ENCODE peak calls at places on chromosomes 1 and 21, in five cellular contexts. N is psoas muscle; Y is left ventricle myocardium inferior; S is central memory CD4-positive, alpha-beta T cell; U is heart left ventricle. M is an unnamed sample.
A peak's percentile ranks its signal among the peaks of the same experiment; 100 is the strongest.

GRCh38 chr1:17673335-17674075 is 81.6 kb upstream of the ACTL8 start:
- DNase-seq in N (no peak), Y (no peak), S (no peak), U (no peak), M (no peak)

GRCh38 chr1:181936768-181937581 is 124.5 kb downstream of the ZNF648 start:
- DNase-seq in N (no peak), Y (no peak), S (peak; percentile 17), U (no peak), M (no peak)

GRCh38 chr21:33849839-33850238 is 65.8 kb downstream of the ATP5PO start:
- DNase-seq in N (no peak), Y (no peak), S (no peak), U (no peak), M (no peak)

GRCh38 chr1:27981146-27981545 is 21.4 kb downstream of the XKR8 start:
- DNase-seq in N (no peak), Y (no peak), S (no peak), U (no peak), M (no peak)

GRCh38 chr21:42437786-42438185 is 34.1 kb downstream of the UBASH3A start:
- DNase-seq in N (no peak), Y (no peak), S (no peak), U (no peak), M (no peak)

GRCh38 chr1:81606656-81607055 is 194.1 kb upstream of the ADGRL2 start:
- DNase-seq in N (no peak), Y (no peak), S (no peak), U (no peak), M (no peak)

GRCh38 chr1:220791287-220791686 is 4.6 kb downstream of the MTARC1 start:
- DNase-seq in N (no peak), Y (no peak), S (no peak), U (no peak), M (no peak)

GRCh38 chr1:53698381-53698980 is 40.5 kb downstream of the GLIS1 start:
- DNase-seq in N (no peak), Y (no peak), S (no peak), U (no peak), M (no peak)

GRCh38 chr1:10195570-10195969 is 14.8 kb upstream of the KIF1B start:
- DNase-seq in N (no peak), Y (no peak), S (no peak), U (no peak), M (no peak)

GRCh38 chr1:62687421-62687902 is 724 bp downstream of the DOCK7 start:
- DNase-seq in N (peak; percentile 48), Y (peak; percentile 32), S (peak; percentile 17), U (peak; percentile 32), M (no peak)

GRCh38 chr1:199041173-199041914 is 402.5 kb downstream of the PTPRC start:
- DNase-seq in N (no peak), Y (no peak), S (peak; percentile 12), U (no peak), M (no peak)

GRCh38 chr1:201781447-201781846 is 47.5 kb upstream of the IPO9 start:
- DNase-seq in N (no peak), Y (no peak), S (no peak), U (no peak), M (no peak)

GRCh38 chr1:64073705-64074104 is 129.7 kb upstream of the UBE2U start:
- DNase-seq in N (no peak), Y (no peak), S (no peak), U (no peak), M (no peak)

GRCh38 chr1:152148051-152148450 is 11.0 kb downstream of the RPTN start:
- DNase-seq in N (no peak), Y (no peak), S (no peak), U (no peak), M (no peak)

GRCh38 chr21:33843216-33843615 is 72.4 kb downstream of the ATP5PO start:
- DNase-seq in N (peak; percentile 65), Y (no peak), S (no peak), U (no peak), M (no peak)

GRCh38 chr1:31576201-31576669 is at the start of gene TINAGL1:
- DNase-seq in N (no peak), Y (peak; percentile 80), S (no peak), U (peak; percentile 87), M (no peak)

GRCh38 chr1:48873944-48874343 is 97.3 kb upstream of the BEND5 start:
- DNase-seq in N (no peak), Y (no peak), S (no peak), U (no peak), M (no peak)

GRCh38 chr1:151494741-151495281 is 16.4 kb upstream of the CGN start:
- DNase-seq in N (no peak), Y (no peak), S (no peak), U (no peak), M (no peak)

GRCh38 chr1:90262791-90263190 is 267.9 kb downstream of the ZNF326 start:
- DNase-seq in N (no peak), Y (no peak), S (no peak), U (no peak), M (no peak)

GRCh38 chr1:231446138-231446537 is 24.1 kb upstream of the EGLN1 start:
- DNase-seq in N (no peak), Y (no peak), S (no peak), U (no peak), M (no peak)

GRCh38 chr1:205664399-205665108 is 15.8 kb downstream of the SLC45A3 start:
- DNase-seq in N (no peak), Y (no peak), S (no peak), U (no peak), M (no peak)

GRCh38 chr1:41673806-41674205 is 189.3 kb upstream of the EDN2 start:
- DNase-seq in N (no peak), Y (no peak), S (peak; percentile 45), U (no peak), M (no peak)

GRCh38 chr21:21851657-21852056 is 853.4 kb downstream of the NCAM2 start:
- DNase-seq in N (no peak), Y (no peak), S (no peak), U (no peak), M (no peak)

GRCh38 chr1:2268285-2269056 is 40.4 kb downstream of the SKI start:
- DNase-seq in N (peak; percentile 48), Y (no peak), S (no peak), U (no peak), M (no peak)

GRCh38 chr1:235017719-235018118 is 110.9 kb downstream of the TOMM20 start:
- DNase-seq in N (no peak), Y (no peak), S (no peak), U (no peak), M (no peak)

GRCh38 chr21:31351438-31351837 is 7.4 kb upstream of the TIAM1 start:
- DNase-seq in N (no peak), Y (no peak), S (no peak), U (no peak), M (no peak)

GRCh38 chr21:15130751-15131150 is 66.0 kb upstream of the NRIP1 start:
- DNase-seq in N (no peak), Y (no peak), S (no peak), U (no peak), M (no peak)

M was measured in omental fat pad.